ENCODE peak calls at places on chromosomes 2 and 18, in six cellular contexts. One of them, this sample, is unnamed.

GRCh38 chr2:63054812-63055509 is 4.3 kb downstream of the OTX1 start:
- DNase-seq in CD8-positive, alpha-beta memory T cell: no peak
- DNase-seq in upper lobe of right lung: no peak
- DNase-seq in uterus: no peak
- DNase-seq in A549: no peak
- DNase-seq in thyroid gland: no peak
- DNase-seq in this sample: no peak

GRCh38 chr2:180698668-180699067 is 281.7 kb upstream of the UBE2E3 start:
- DNase-seq in upper lobe of right lung: no peak
- DNase-seq in CD8-positive, alpha-beta memory T cell: no peak
- DNase-seq in A549: no peak
- DNase-seq in thyroid gland: no peak
- DNase-seq in uterus: no peak
- DNase-seq in this sample: no peak

GRCh38 chr2:95179451-95179850 is 13.8 kb downstream of the ZNF2 start:
- DNase-seq in CD8-positive, alpha-beta memory T cell: no peak
- DNase-seq in thyroid gland: no peak
- DNase-seq in uterus: no peak
- DNase-seq in upper lobe of right lung: no peak
- DNase-seq in A549: no peak
- DNase-seq in this sample: no peak

GRCh38 chr2:159716857-159717256 is 4.6 kb downstream of the MARCHF7 start:
- DNase-seq in CD8-positive, alpha-beta memory T cell: no peak
- DNase-seq in upper lobe of right lung: no peak
- DNase-seq in A549: no peak
- DNase-seq in uterus: no peak
- DNase-seq in thyroid gland: no peak
- DNase-seq in this sample: no peak

GRCh38 chr2:239790313-239790712 is 234.8 kb downstream of the NDUFA10 start:
- DNase-seq in upper lobe of right lung: no peak
- DNase-seq in CD8-positive, alpha-beta memory T cell: no peak
- DNase-seq in thyroid gland: no peak
- DNase-seq in A549: no peak
- DNase-seq in uterus: peak; percentile 9
- DNase-seq in this sample: no peak

GRCh38 chr2:73920577-73921545 is 5.8 kb upstream of the DGUOK start:
- DNase-seq in thyroid gland: peak; percentile 7
- DNase-seq in CD8-positive, alpha-beta memory T cell: peak; percentile 14
- DNase-seq in uterus: peak; percentile 25
- DNase-seq in upper lobe of right lung: peak; percentile 75
- DNase-seq in A549: peak; percentile 70
- DNase-seq in this sample: no peak

GRCh38 chr18:23141022-23141999 is 6.0 kb downstream of the CABLES1 start:
- DNase-seq in CD8-positive, alpha-beta memory T cell: no peak
- DNase-seq in thyroid gland: peak; percentile 81
- DNase-seq in A549: no peak
- DNase-seq in uterus: peak; percentile 42
- DNase-seq in upper lobe of right lung: no peak
- DNase-seq in this sample: peak; percentile 73

GRCh38 chr2:61759718-61760117 is 94.1 kb downstream of the FAM161A start:
- DNase-seq in uterus: no peak
- DNase-seq in CD8-positive, alpha-beta memory T cell: no peak
- DNase-seq in upper lobe of right lung: no peak
- DNase-seq in thyroid gland: no peak
- DNase-seq in A549: peak; percentile 39
- DNase-seq in this sample: no peak

GRCh38 chr2:163347982-163348842 is 387.6 kb downstream of the FIGN start:
- DNase-seq in thyroid gland: peak; percentile 57
- DNase-seq in uterus: peak; percentile 74
- DNase-seq in CD8-positive, alpha-beta memory T cell: no peak
- DNase-seq in A549: peak; percentile 70
- DNase-seq in upper lobe of right lung: peak; percentile 80
- DNase-seq in this sample: peak; percentile 91

GRCh38 chr18:61901334-61901986 is 8.7 kb upstream of the RNF152 start:
- DNase-seq in CD8-positive, alpha-beta memory T cell: peak; percentile 9
- DNase-seq in thyroid gland: peak; percentile 46
- DNase-seq in uterus: peak; percentile 34
- DNase-seq in A549: peak; percentile 47
- DNase-seq in upper lobe of right lung: no peak
- DNase-seq in this sample: no peak

GRCh38 chr2:151523825-151524224 is 114.1 kb downstream of the RIF1 start:
- DNase-seq in A549: no peak
- DNase-seq in thyroid gland: no peak
- DNase-seq in uterus: no peak
- DNase-seq in CD8-positive, alpha-beta memory T cell: no peak
- DNase-seq in upper lobe of right lung: no peak
- DNase-seq in this sample: no peak

GRCh38 chr2:222779145-222779832 is 81.5 kb upstream of the ACSL3 start:
- DNase-seq in CD8-positive, alpha-beta memory T cell: no peak
- DNase-seq in upper lobe of right lung: no peak
- DNase-seq in A549: no peak
- DNase-seq in uterus: no peak
- DNase-seq in thyroid gland: no peak
- DNase-seq in this sample: no peak

GRCh38 chr2:14633451-14634211 is 1.1 kb downstream of the LRATD1 start:
- DNase-seq in uterus: peak; percentile 18
- DNase-seq in upper lobe of right lung: peak; percentile 60
- DNase-seq in CD8-positive, alpha-beta memory T cell: no peak
- DNase-seq in thyroid gland: peak; percentile 3
- DNase-seq in A549: no peak
- DNase-seq in this sample: no peak

GRCh38 chr18:8584798-8585197 is 24.4 kb upstream of the RAB12 start:
- DNase-seq in uterus: no peak
- DNase-seq in thyroid gland: no peak
- DNase-seq in A549: no peak
- DNase-seq in upper lobe of right lung: no peak
- DNase-seq in CD8-positive, alpha-beta memory T cell: no peak
- DNase-seq in this sample: no peak

GRCh38 chr18:65737346-65737745 is 13.5 kb upstream of the CDH7 start:
- DNase-seq in upper lobe of right lung: no peak
- DNase-seq in CD8-positive, alpha-beta memory T cell: no peak
- DNase-seq in uterus: no peak
- DNase-seq in A549: no peak
- DNase-seq in thyroid gland: no peak
- DNase-seq in this sample: no peak

GRCh38 chr2:150624001-150624401 is 136.5 kb upstream of the RND3 start:
- DNase-seq in A549: no peak
- DNase-seq in uterus: no peak
- DNase-seq in thyroid gland: no peak
- DNase-seq in CD8-positive, alpha-beta memory T cell: no peak
- DNase-seq in upper lobe of right lung: no peak
- DNase-seq in this sample: no peak

GRCh38 chr18:60894254-60894945 is 438.8 kb upstream of the CDH20 start:
- DNase-seq in thyroid gland: no peak
- DNase-seq in CD8-positive, alpha-beta memory T cell: no peak
- DNase-seq in upper lobe of right lung: no peak
- DNase-seq in A549: no peak
- DNase-seq in uterus: no peak
- DNase-seq in this sample: no peak

GRCh38 chr2:181461056-181461630 is 4.0 kb downstream of the ITGA4 start:
- DNase-seq in uterus: no peak
- DNase-seq in A549: no peak
- DNase-seq in CD8-positive, alpha-beta memory T cell: no peak
- DNase-seq in upper lobe of right lung: no peak
- DNase-seq in thyroid gland: no peak
- DNase-seq in this sample: no peak

GRCh38 chr2:11669454-11670291 is at the start of gene NTSR2:
- DNase-seq in uterus: peak; percentile 67
- DNase-seq in thyroid gland: peak; percentile 82
- DNase-seq in A549: peak; percentile 49
- DNase-seq in upper lobe of right lung: peak; percentile 79
- DNase-seq in CD8-positive, alpha-beta memory T cell: no peak
- DNase-seq in this sample: no peak

GRCh38 chr2:209719034-209719433 is 52.6 kb upstream of the UNC80 start:
- DNase-seq in CD8-positive, alpha-beta memory T cell: no peak
- DNase-seq in A549: no peak
- DNase-seq in upper lobe of right lung: no peak
- DNase-seq in uterus: no peak
- DNase-seq in thyroid gland: no peak
- DNase-seq in this sample: no peak

GRCh38 chr2:77104554-77104953 is 417.6 kb downstream of the LRRTM4 start:
- DNase-seq in A549: no peak
- DNase-seq in upper lobe of right lung: no peak
- DNase-seq in CD8-positive, alpha-beta memory T cell: no peak
- DNase-seq in thyroid gland: no peak
- DNase-seq in uterus: no peak
- DNase-seq in this sample: no peak

GRCh38 chr18:32259553-32259952 is 69.7 kb downstream of the MEP1B start:
- DNase-seq in upper lobe of right lung: no peak
- DNase-seq in thyroid gland: no peak
- DNase-seq in uterus: no peak
- DNase-seq in CD8-positive, alpha-beta memory T cell: no peak
- DNase-seq in A549: no peak
- DNase-seq in this sample: no peak

GRCh38 chr2:63591566-63592175 is 2.9 kb downstream of the MDH1 start:
- DNase-seq in CD8-positive, alpha-beta memory T cell: no peak
- DNase-seq in A549: no peak
- DNase-seq in uterus: no peak
- DNase-seq in thyroid gland: no peak
- DNase-seq in upper lobe of right lung: no peak
- DNase-seq in this sample: no peak

GRCh38 chr2:105183555-105184323 is 57.8 kb upstream of the GPR45 start:
- DNase-seq in CD8-positive, alpha-beta memory T cell: no peak
- DNase-seq in uterus: no peak
- DNase-seq in thyroid gland: no peak
- DNase-seq in A549: no peak
- DNase-seq in upper lobe of right lung: no peak
- DNase-seq in this sample: peak; percentile 16

GRCh38 chr2:118224144-118224887 is 136.0 kb downstream of the INSIG2 start:
- DNase-seq in A549: no peak
- DNase-seq in thyroid gland: peak; percentile 7
- DNase-seq in uterus: no peak
- DNase-seq in upper lobe of right lung: peak; percentile 67
- DNase-seq in CD8-positive, alpha-beta memory T cell: no peak
- DNase-seq in this sample: no peak

GRCh38 chr2:85277416-85278158 is 50.2 kb downstream of the TGOLN2 start:
- DNase-seq in thyroid gland: no peak
- DNase-seq in A549: no peak
- DNase-seq in uterus: peak; percentile 65
- DNase-seq in CD8-positive, alpha-beta memory T cell: no peak
- DNase-seq in upper lobe of right lung: no peak
- DNase-seq in this sample: no peak
- H3K4me3 ChIP-seq in thyroid gland: no peak overlapping the region
- H3K4me3 ChIP-seq in A549: no peak overlapping the region
- H3K4me3 ChIP-seq in uterus: no peak overlapping the region
- H3K4me3 ChIP-seq in CD8-positive, alpha-beta memory T cell: no peak overlapping the region
- H3K4me3 ChIP-seq in upper lobe of right lung: no peak overlapping the region
- H3K4me3 ChIP-seq in this sample: peak overlapping the region; percentile 15

GRCh38 chr2:227782804-227783203 is 30.8 kb upstream of the CCL20 start:
- DNase-seq in A549: no peak
- DNase-seq in CD8-positive, alpha-beta memory T cell: no peak
- DNase-seq in thyroid gland: no peak
- DNase-seq in upper lobe of right lung: no peak
- DNase-seq in uterus: no peak
- DNase-seq in this sample: no peak
- H3K4me3 ChIP-seq in A549: no peak overlapping the region
- H3K4me3 ChIP-seq in CD8-positive, alpha-beta memory T cell: no peak overlapping the region
- H3K4me3 ChIP-seq in thyroid gland: no peak overlapping the region
- H3K4me3 ChIP-seq in upper lobe of right lung: no peak overlapping the region
- H3K4me3 ChIP-seq in uterus: no peak overlapping the region
- H3K4me3 ChIP-seq in this sample: no peak overlapping the region

GRCh38 chr2:165609672-165610071 is 140.2 kb downstream of the CSRNP3 start:
- DNase-seq in upper lobe of right lung: no peak
- DNase-seq in CD8-positive, alpha-beta memory T cell: no peak
- DNase-seq in thyroid gland: no peak
- DNase-seq in A549: no peak
- DNase-seq in uterus: no peak
- DNase-seq in this sample: no peak

GRCh38 chr2:165610591-165611029 is 141.1 kb downstream of the CSRNP3 start:
- DNase-seq in A549: no peak
- DNase-seq in uterus: no peak
- DNase-seq in upper lobe of right lung: no peak
- DNase-seq in thyroid gland: no peak
- DNase-seq in CD8-positive, alpha-beta memory T cell: no peak
- DNase-seq in this sample: no peak
- H3K4me3 ChIP-seq in A549: no peak overlapping the region
- H3K4me3 ChIP-seq in uterus: no peak overlapping the region
- H3K4me3 ChIP-seq in upper lobe of right lung: no peak overlapping the region
- H3K4me3 ChIP-seq in thyroid gland: no peak overlapping the region
- H3K4me3 ChIP-seq in CD8-positive, alpha-beta memory T cell: no peak overlapping the region
- H3K4me3 ChIP-seq in this sample: no peak overlapping the region

GRCh38 chr2:71607490-71607889 is 154.1 kb downstream of the DYSF start:
- DNase-seq in CD8-positive, alpha-beta memory T cell: no peak
- DNase-seq in A549: no peak
- DNase-seq in thyroid gland: no peak
- DNase-seq in upper lobe of right lung: peak; percentile 37
- DNase-seq in uterus: peak; percentile 6
- DNase-seq in this sample: peak; percentile 46

GRCh38 chr2:71605173-71605641 is 151.8 kb downstream of the DYSF start:
- DNase-seq in uterus: peak; percentile 5
- DNase-seq in A549: no peak
- DNase-seq in upper lobe of right lung: peak; percentile 37
- DNase-seq in thyroid gland: peak; percentile 0
- DNase-seq in CD8-positive, alpha-beta memory T cell: no peak
- DNase-seq in this sample: peak; percentile 11

GRCh38 chr2:71606244-71606643 is 152.9 kb downstream of the DYSF start:
- DNase-seq in uterus: no peak
- DNase-seq in upper lobe of right lung: no peak
- DNase-seq in A549: no peak
- DNase-seq in thyroid gland: no peak
- DNase-seq in CD8-positive, alpha-beta memory T cell: no peak
- DNase-seq in this sample: peak; percentile 23

GRCh38 chr2:71604709-71605085 is 151.3 kb downstream of the DYSF start:
- DNase-seq in A549: no peak
- DNase-seq in upper lobe of right lung: peak; percentile 36
- DNase-seq in uterus: no peak
- DNase-seq in CD8-positive, alpha-beta memory T cell: no peak
- DNase-seq in thyroid gland: peak; percentile 1
- DNase-seq in this sample: peak; percentile 44

GRCh38 chr2:71605781-71606241 is 152.4 kb downstream of the DYSF start:
- DNase-seq in thyroid gland: peak; percentile 2
- DNase-seq in A549: no peak
- DNase-seq in upper lobe of right lung: peak; percentile 40
- DNase-seq in uterus: peak; percentile 6
- DNase-seq in CD8-positive, alpha-beta memory T cell: no peak
- DNase-seq in this sample: peak; percentile 55
- H3K4me3 ChIP-seq in thyroid gland: no peak overlapping the region
- H3K4me3 ChIP-seq in A549: no peak overlapping the region
- H3K4me3 ChIP-seq in upper lobe of right lung: no peak overlapping the region
- H3K4me3 ChIP-seq in uterus: no peak overlapping the region
- H3K4me3 ChIP-seq in CD8-positive, alpha-beta memory T cell: no peak overlapping the region
- H3K4me3 ChIP-seq in this sample: no peak overlapping the region

GRCh38 chr2:237672731-237673129 is 45.3 kb downstream of the LRRFIP1 start:
- DNase-seq in upper lobe of right lung: no peak
- DNase-seq in thyroid gland: no peak
- DNase-seq in CD8-positive, alpha-beta memory T cell: no peak
- DNase-seq in A549: no peak
- DNase-seq in uterus: no peak
- DNase-seq in this sample: no peak
- H3K4me3 ChIP-seq in upper lobe of right lung: no peak overlapping the region
- H3K4me3 ChIP-seq in thyroid gland: no peak overlapping the region
- H3K4me3 ChIP-seq in CD8-positive, alpha-beta memory T cell: peak overlapping the region; percentile 70
- H3K4me3 ChIP-seq in A549: no peak overlapping the region
- H3K4me3 ChIP-seq in uterus: no peak overlapping the region
- H3K4me3 ChIP-seq in this sample: no peak overlapping the region